ENCODE peak calls at places on chromosome 5, in four cellular contexts. Q, T, K and S are unnamed samples.

GRCh38 chr5:65640240-65640639 is 15.4 kb downstream of the SHLD3 start:
- DNase-seq in K (no peak), T (no peak), Q (no peak), S (no peak)

GRCh38 chr5:154977409-154977808 is 36.1 kb upstream of the KIF4B start:
- DNase-seq in T (peak; percentile 64), Q (no peak), K (no peak), S (no peak)

GRCh38 chr5:53027913-53028312 is 38.8 kb downstream of the ITGA2 start:
- DNase-seq in Q (no peak), K (no peak), T (peak; percentile 99), S (peak; percentile 70)

GRCh38 chr5:165187815-165188214 is 1682.4 kb downstream of the MAT2B start:
- DNase-seq in T (no peak), K (no peak), Q (no peak), S (no peak)

GRCh38 chr5:119347996-119348395 is 7.8 kb upstream of the TNFAIP8 start:
- DNase-seq in T (no peak), K (peak; percentile 60), Q (no peak), S (peak; percentile 38)

GRCh38 chr5:142686210-142686734 is 382 bp upstream of the FGF1 start:
- DNase-seq in K (no peak), T (peak; percentile 69), Q (no peak), S (no peak)

GRCh38 chr5:40308867-40309266 is 370.8 kb upstream of the PTGER4 start:
- DNase-seq in Q (no peak), K (no peak), T (no peak), S (no peak)

GRCh38 chr5:146698651-146699050 is 179.9 kb downstream of the PPP2R2B start:
- DNase-seq in K (no peak), Q (no peak), T (no peak), S (no peak)

GRCh38 chr5:113678924-113679575 is 165.6 kb downstream of the YTHDC2 start:
- DNase-seq in T (peak; percentile 49), Q (no peak), K (no peak), S (no peak)
- TF ChIP-seq CTCF in T (peak; percentile 60), Q (peak; percentile 94), K (peak; percentile 69), S (peak; percentile 69)

DNA sequence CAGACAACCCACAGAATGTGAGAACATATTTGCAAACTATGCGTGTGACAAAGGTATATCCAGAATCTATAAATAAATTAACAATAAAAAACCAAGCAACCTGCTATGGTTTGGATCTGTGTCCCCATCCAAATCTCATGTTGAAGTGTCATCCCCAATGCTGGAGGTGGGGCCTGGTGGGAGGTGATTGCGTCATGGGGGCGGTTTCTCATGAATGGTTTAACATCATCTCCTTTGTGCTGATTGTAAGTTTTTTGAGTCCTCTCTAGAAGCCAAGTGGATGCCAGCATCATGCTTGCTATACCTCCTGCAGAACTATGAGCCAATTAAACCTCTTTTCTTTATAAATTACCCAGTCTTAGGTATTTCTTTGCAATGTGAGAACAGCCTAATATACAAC is 335.4 kb downstream of the MAN2A1 start:
- DNase-seq in Q (no peak), K (no peak), T (no peak), S (no peak)
- TF ChIP-seq CTCF in Q (no peak), K (no peak), T (no peak), S (no peak)

GRCh38 chr5:157434096-157434495 is 25.9 kb upstream of the NIPAL4 start:
- DNase-seq in Q (no peak), T (no peak), K (no peak), S (no peak)

DNA sequence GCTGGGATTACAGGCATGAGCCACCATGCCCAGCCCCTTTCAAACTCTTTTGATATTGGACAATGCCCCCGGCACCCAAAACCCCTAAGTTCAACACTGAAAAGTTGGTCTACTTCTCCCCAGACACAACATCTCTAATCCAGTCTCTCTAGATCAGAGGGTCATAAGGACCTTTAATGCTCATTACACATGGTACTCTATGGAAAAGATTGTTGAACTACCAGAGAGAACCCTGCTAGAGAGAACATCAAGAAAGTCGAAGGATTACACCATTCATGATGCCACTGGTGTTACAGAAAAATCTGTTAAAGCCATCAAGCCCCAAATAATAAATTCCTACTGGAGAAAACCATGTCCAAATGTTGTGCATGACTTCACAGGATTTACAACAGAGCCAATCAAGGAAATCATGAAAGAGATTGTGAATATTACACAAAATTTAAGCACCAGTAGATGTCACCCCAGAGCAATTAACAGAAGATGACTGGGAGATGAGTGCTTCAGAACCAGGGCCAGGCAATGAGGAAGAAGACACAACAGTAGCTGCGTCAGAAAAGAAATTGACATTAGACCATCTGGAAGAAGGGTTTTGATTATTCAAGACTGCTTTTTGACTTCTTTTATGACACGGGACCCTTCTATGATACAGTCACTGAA is 28.3 kb upstream of the NIPAL4 start:
- DNase-seq in T (peak; percentile 69), K (peak; percentile 41), Q (no peak), S (peak; percentile 23)
- TF ChIP-seq CTCF in T (peak; percentile 41), K (peak; percentile 51), Q (peak; percentile 68), S (peak; percentile 40)

GRCh38 chr5:158288258-158288657 is 429.3 kb upstream of the CLINT1 start:
- DNase-seq in Q (no peak), T (no peak), K (no peak), S (no peak)
- TF ChIP-seq CTCF in Q (no peak), T (no peak), K (no peak), S (no peak)

GRCh38 chr5:149447373-149448367 is 68.6 kb upstream of the IL17B start:
- DNase-seq in T (no peak), Q (no peak), K (no peak), S (no peak)

GRCh38 chr5:149450199-149450598 is 71.1 kb upstream of the IL17B start:
- DNase-seq in T (no peak), Q (no peak), K (no peak), S (no peak)

GRCh38 chr5:149452007-149452664 is 73.0 kb upstream of the IL17B start:
- DNase-seq in T (no peak), Q (no peak), K (no peak), S (no peak)

GRCh38 chr5:149445739-149446369 is 66.8 kb upstream of the IL17B start:
- DNase-seq in T (peak; percentile 45), K (peak; percentile 100), Q (no peak), S (peak; percentile 97)

GRCh38 chr5:149448831-149449714 is 70.0 kb upstream of the IL17B start:
- DNase-seq in Q (no peak), T (no peak), K (no peak), S (no peak)
- TF ChIP-seq CTCF in Q (peak; percentile 45), T (peak; percentile 46), K (peak; percentile 41), S (peak; percentile 31)

DNA sequence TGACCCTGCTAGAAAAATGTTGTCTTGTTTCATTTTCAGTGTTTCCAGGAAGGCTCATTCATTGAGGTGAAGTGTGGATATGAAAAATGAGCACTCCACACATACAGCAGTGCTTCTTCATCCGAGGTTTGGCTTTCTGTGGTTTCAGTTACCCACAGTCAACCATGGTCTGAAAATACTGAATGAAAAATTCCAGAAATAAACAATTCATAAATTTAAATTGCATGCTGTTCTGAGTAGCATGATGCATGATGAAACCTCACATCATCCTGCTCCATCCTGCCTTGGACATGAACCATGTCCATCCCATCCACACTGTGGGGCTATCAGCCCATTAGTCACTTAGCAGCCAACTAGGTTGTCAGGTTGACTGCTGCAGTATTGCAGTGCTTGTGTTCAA is 10.4 kb upstream of the SLC45A2 start:
- DNase-seq in K (peak; percentile 80), Q (no peak), T (peak; percentile 35), S (peak; percentile 79)
- TF ChIP-seq CTCF in K (peak; percentile 50), Q (no peak), T (no peak), S (peak; percentile 18)

GRCh38 chr5:78757269-78758053 is 108.9 kb upstream of the LHFPL2 start:
- DNase-seq in T (no peak), Q (no peak), K (no peak), S (peak; percentile 83)

GRCh38 chr5:78763659-78764189 is 115.2 kb upstream of the LHFPL2 start:
- DNase-seq in K (no peak), Q (no peak), T (no peak), S (no peak)

GRCh38 chr5:78758169-78758839 is 109.7 kb upstream of the LHFPL2 start:
- DNase-seq in K (no peak), T (no peak), Q (no peak), S (no peak)

GRCh38 chr5:78761831-78762230 is 113.3 kb upstream of the LHFPL2 start:
- DNase-seq in T (no peak), Q (no peak), K (no peak), S (no peak)

DNA sequence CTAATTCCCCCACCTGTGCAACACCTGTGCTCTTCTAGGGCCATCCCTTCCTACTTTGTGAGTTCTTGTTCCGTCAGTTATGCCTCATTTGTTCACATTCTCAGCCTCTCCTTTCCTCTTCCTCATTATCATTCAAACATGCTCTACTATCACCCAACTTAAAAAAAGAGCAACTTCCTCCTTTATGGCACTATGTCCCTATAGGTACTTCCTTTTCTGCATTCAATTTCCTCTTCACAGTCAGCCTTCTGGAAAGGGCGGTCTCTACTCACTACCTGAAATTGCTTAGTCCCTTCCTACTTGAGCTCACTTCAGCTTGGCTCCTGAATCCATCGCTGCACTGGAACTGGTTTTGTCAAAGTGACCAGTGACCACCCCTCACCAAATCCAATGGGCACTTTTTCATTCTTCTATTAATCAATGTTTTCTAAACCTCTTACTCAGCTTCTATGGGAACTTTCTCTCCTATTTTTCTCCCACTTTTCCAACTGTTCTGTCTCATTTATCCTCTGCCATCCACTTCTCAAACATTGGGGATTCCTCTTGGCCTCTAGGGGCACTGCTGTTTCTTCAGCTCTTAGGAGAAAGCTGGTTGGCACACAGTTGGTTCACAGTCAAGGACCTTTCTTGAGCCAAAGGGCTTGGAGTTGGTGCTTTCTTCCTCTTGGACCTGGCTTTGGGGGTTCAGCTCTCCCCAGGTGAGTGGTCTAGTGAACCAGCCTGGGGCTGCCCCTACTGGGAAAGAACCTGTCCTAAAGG is 112.0 kb upstream of the LHFPL2 start:
- DNase-seq in K (no peak), Q (no peak), T (no peak), S (no peak)
- TF ChIP-seq CTCF in K (peak; percentile 25), Q (peak; percentile 38), T (peak; percentile 31), S (peak; percentile 16)

DNA sequence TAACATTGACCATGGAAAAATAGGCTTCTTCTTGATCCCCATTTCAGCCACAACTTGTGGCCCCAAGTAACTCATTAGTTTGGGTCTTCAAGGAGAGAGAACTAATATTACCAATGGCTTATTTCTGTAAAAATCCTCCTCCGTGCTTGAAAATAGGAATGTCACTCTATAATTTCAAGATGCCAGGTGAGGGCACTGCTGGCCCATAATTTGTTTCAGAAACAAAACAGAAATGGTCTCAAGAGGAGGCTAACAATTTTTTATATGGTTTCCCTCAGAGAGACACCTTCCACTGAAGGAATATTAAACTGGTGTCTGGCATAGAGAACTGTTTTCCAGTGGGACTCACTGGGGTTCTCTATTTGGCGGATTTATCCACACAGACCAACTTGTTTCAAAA is 437.0 kb upstream of the TRPC7 start:
- DNase-seq in Q (no peak), T (peak; percentile 51), K (no peak), S (no peak)
- TF ChIP-seq CTCF in Q (peak; percentile 61), T (peak; percentile 21), K (peak; percentile 46), S (peak; percentile 30)

GRCh38 chr5:34919077-34919476 is 3.6 kb downstream of the BRIX1 start:
- DNase-seq in Q (no peak), T (no peak), K (no peak), S (no peak)
- TF ChIP-seq CTCF in Q (peak; percentile 49), T (no peak), K (peak; percentile 26), S (no peak)